ENCODE peak calls at places on chromosome 5, in four cellular contexts. B, E, Q and N are unnamed samples.

GRCh38 chr5:170338933-170339779 is 41.6 kb upstream of the LCP2 start:
- DNase-seq in B (no peak), Q (no peak), E (no peak), N (no peak)

GRCh38 chr5:69414885-69415583 is at the start of gene MARVELD2:
- DNase-seq in Q (no peak), B (no peak), E (peak), N (no peak)

GRCh38 chr5:1476967-1477310 is 31.7 kb upstream of the SLC6A3 start:
- DNase-seq in B (no peak), E (no peak), Q (no peak), N (no peak)

GRCh38 chr5:61023131-61023530 is 78.1 kb downstream of the NDUFAF2 start:
- DNase-seq in E (no peak), Q (no peak), B (peak), N (no peak)

GRCh38 chr5:75885849-75886596 is 168.8 kb upstream of the POC5 start:
- DNase-seq in B (no peak), Q (no peak), E (no peak), N (no peak)

GRCh38 chr5:145981612-145982571 is 45.5 kb downstream of the SH3RF2 start:
- DNase-seq in E (no peak), B (no peak), Q (no peak), N (no peak)

GRCh38 chr5:115460476-115460875 is 84.1 kb downstream of the FEM1C start:
- DNase-seq in E (no peak), B (peak), Q (no peak), N (no peak)

GRCh38 chr5:74372502-74373445 is 267.8 kb downstream of the ENC1 start:
- DNase-seq in Q (no peak), B (no peak), E (no peak), N (no peak)

GRCh38 chr5:90020575-90021535 is 388.7 kb downstream of the CETN3 start:
- DNase-seq in E (no peak), Q (no peak), B (peak), N (no peak)

GRCh38 chr5:71699233-71699632 is 19.8 kb upstream of the CARTPT start:
- DNase-seq in E (no peak), B (no peak), Q (no peak), N (no peak)

GRCh38 chr5:129400395-129400983 is 59.6 kb upstream of the ADAMTS19 start:
- DNase-seq in E (no peak), B (no peak), Q (no peak), N (no peak)

GRCh38 chr5:43037929-43038510 is 2.1 kb downstream of the ANXA2R start:
- DNase-seq in E (no peak), Q (no peak), B (no peak), N (no peak)

GRCh38 chr5:38755171-38755570 is 90.6 kb upstream of the OSMR start:
- DNase-seq in Q (no peak), B (peak), E (no peak), N (no peak)

GRCh38 chr5:38752622-38753021 is 93.2 kb upstream of the OSMR start:
- DNase-seq in E (no peak), Q (no peak), B (no peak), N (no peak)

GRCh38 chr5:38753776-38754175 is 92.0 kb upstream of the OSMR start:
- DNase-seq in B (no peak), E (no peak), Q (no peak), N (no peak)

GRCh38 chr5:38749861-38750260 is 96.0 kb upstream of the OSMR start:
- DNase-seq in E (no peak), Q (no peak), B (no peak), N (no peak)

GRCh38 chr5:38751103-38751502 is 94.7 kb upstream of the OSMR start:
- DNase-seq in Q (peak), B (no peak), E (no peak), N (no peak)
- TF ChIP-seq CTCF in Q (peak), B (peak), E (no peak), N (peak)

GRCh38 chr5:171647043-171647899 is 138.3 kb upstream of the SMIM23 start:
- DNase-seq in E (no peak), Q (peak), B (no peak), N (no peak)
- TF ChIP-seq CTCF in E (no peak), Q (no peak), B (no peak), N (peak)

DNA sequence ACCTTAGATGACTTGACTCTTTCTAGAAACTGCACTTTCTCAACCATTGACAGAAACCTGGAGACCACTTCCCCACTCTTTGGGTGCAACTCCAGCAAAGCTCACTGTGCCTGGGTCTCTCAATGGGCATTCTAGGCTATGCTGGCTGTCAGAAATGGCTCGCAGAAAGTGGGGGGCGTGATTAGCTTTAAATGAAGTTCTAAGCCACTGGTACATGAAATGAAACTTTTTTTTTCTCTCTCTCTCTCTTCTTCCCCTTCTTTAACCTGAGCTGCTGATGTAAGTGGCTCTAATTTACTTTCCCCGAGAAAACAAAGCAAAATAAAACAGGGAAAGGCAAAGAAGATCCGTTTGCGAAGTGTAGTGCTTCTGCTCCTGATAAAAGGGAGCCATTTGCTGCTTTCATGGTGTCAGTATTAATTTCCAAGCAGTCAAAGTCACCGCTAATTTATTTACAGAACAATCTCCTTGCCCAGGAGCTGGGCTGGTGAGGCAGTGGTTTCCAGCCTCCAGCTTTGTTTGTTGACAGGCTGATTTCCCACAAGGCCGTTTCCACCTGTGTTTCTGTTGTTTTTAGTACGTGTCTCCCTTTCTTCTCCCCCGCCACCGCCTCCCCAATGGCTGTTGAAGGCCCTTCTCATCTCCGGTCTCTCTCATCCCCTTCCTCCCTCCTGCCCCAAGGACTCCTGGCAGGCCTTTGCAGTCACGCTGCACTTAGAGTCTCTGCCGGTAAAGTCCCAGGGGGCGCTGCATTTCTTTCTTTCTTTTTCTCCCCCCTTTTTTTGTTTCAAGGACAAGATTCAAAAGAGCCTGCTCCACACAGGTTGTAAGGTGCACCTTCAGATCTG is 422.9 kb downstream of the EBF1 start:
- DNase-seq in E (no peak), B (no peak), Q (no peak), N (no peak)
- TF ChIP-seq CTCF in E (no peak), B (peak), Q (no peak), N (peak)

GRCh38 chr5:141870226-141870625 is 8.0 kb downstream of the PCDH1 start:
- DNase-seq in E (no peak), Q (no peak), B (no peak), N (peak)
- TF ChIP-seq CTCF in E (no peak), Q (no peak), B (no peak), N (no peak)

GRCh38 chr5:127280494-127281220 is 9.9 kb upstream of the MEGF10 start:
- DNase-seq in Q (peak), E (no peak), B (no peak), N (no peak)
- TF ChIP-seq CTCF in Q (peak), E (no peak), B (no peak), N (peak)

DNA sequence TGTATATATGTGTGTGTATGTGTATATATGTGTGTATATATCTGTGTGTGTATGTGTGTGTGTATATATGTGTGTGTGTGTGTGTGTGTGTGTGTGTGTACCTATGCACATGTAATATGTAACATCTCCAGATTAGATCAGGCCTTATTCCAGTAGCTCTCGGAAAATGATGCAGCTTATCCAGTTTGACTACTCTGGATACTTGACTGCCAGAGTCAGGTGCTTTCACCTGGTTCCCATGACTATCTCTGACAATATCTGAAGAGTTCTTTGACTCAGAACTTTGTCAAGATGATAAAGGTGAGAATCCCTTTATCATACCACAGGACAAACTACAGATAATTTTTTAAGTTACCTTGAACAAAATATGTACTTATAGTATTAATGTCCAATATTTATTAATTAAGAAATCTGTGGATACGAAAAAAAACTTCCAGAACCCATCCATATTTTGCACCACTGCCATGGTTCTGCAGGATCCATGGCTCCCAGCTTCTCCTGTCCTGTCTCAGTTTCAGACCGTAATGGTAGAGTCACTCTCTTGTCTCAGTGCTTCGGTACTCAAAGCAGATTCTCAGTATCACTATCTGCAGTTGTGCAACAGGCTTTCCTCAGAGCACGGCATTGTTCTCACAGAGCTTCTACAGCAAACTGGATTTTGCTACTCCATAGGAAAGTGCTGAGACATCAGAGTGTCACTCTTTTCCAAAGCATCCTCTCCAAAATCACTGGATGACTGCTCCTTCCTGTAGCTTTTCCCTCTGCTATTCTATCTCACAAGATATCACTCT is 164.4 kb upstream of the SLC12A2 start:
- DNase-seq in E (no peak), Q (no peak), B (no peak), N (no peak)
- TF ChIP-seq CTCF in E (no peak), Q (no peak), B (no peak), N (no peak)

GRCh38 chr5:131160134-131160533 is 4.9 kb downstream of the HINT1 start:
- DNase-seq in E (no peak), B (no peak), Q (no peak), N (no peak)
- TF ChIP-seq CTCF in E (no peak), B (no peak), Q (no peak), N (no peak)

GRCh38 chr5:171750316-171750788 is 35.3 kb upstream of the SMIM23 start:
- DNase-seq in E (no peak), B (peak), Q (peak), N (peak)
- TF ChIP-seq CTCF in E (peak), B (peak), Q (peak), N (peak)

GRCh38 chr5:138568061-138568824 is 7.0 kb downstream of the HSPA9 start:
- DNase-seq in B (no peak), E (no peak), Q (no peak), N (no peak)
- TF ChIP-seq CTCF in B (peak), E (peak), Q (peak), N (peak)